ENCODE peak calls at places on chromosome 17, in six cellular contexts. D is mammary epithelial cell, X is HCT116, J is kidney, F is GM23248, E is mesendoderm. S is an unnamed sample.

GRCh38 chr17:19740933-19741332 is 7.2 kb downstream of the ALDH3A1 start:
- DNase-seq in D (no peak), X (no peak), J (no peak), F (no peak), E (no peak), S (no peak)

GRCh38 chr17:2943971-2944370 is 119.4 kb downstream of the OR1D5 start:
- DNase-seq in D (no peak), X (no peak), J (peak), F (no peak), E (no peak), S (no peak)

GRCh38 chr17:20072692-20072992 is 63.5 kb downstream of the SPECC1 start:
- DNase-seq in D (no peak), X (no peak), J (no peak), F (no peak), E (no peak), S (no peak)

GRCh38 chr17:14595656-14596055 is 294.8 kb downstream of the HS3ST3B1 start:
- DNase-seq in D (no peak), X (no peak), J (no peak), F (no peak), E (no peak), S (no peak)

GRCh38 chr17:16037636-16038035 is 38.0 kb downstream of the TTC19 start:
- DNase-seq in D (no peak), X (no peak), J (no peak), F (peak), E (peak), S (no peak)

GRCh38 chr17:16444258-16444886 is 29.0 kb downstream of the TRPV2 start:
- DNase-seq in D (no peak), X (no peak), J (no peak), F (no peak), E (peak), S (no peak)

GRCh38 chr17:60169921-60170817 is 20.4 kb downstream of the CA4 start:
- DNase-seq in D (peak), X (no peak), J (no peak), F (peak), E (no peak), S (no peak)

GRCh38 chr17:69428252-69428980 is 13.9 kb downstream of the MAP2K6 start:
- DNase-seq in D (no peak), X (no peak), J (no peak), F (no peak), E (no peak), S (no peak)

GRCh38 chr17:16040710-16041251 is 41.2 kb downstream of the TTC19 start:
- DNase-seq in D (no peak), X (no peak), J (no peak), F (peak), E (no peak), S (no peak)

GRCh38 chr17:43528988-43529814 is 16.9 kb downstream of the ETV4 start:
- DNase-seq in D (no peak), X (no peak), J (no peak), F (no peak), E (no peak), S (no peak)

GRCh38 chr17:7436556-7437368 is 1.5 kb downstream of the TMEM102 start:
- DNase-seq in D (peak), X (peak), J (peak), F (peak), E (peak), S (no peak)

GRCh38 chr17:2889256-2889655 is 93.0 kb downstream of the RAP1GAP2 start:
- DNase-seq in D (no peak), X (no peak), J (no peak), F (no peak), E (no peak), S (no peak)

GRCh38 chr17:59706900-59707181 is 389 bp downstream of the PTRH2 start:
- DNase-seq in D (no peak), X (no peak), J (no peak), F (no peak), E (no peak), S (no peak)

GRCh38 chr17:81734405-81735055 is 22.4 kb downstream of the SLC25A10 start:
- DNase-seq in D (no peak), X (no peak), J (peak), F (no peak), E (no peak), S (no peak)

GRCh38 chr17:50636145-50636803 is 1.6 kb downstream of the ABCC3 start:
- DNase-seq in D (no peak), X (no peak), J (peak), F (no peak), E (no peak), S (no peak)

GRCh38 chr17:30586818-30587595 is 109.8 kb downstream of the GOSR1 start:
- DNase-seq in D (peak), X (no peak), J (no peak), F (peak), E (no peak), S (no peak)

GRCh38 chr17:56325561-56325960 is 172.3 kb downstream of the ANKFN1 start:
- DNase-seq in D (no peak), X (no peak), J (no peak), F (no peak), E (no peak), S (no peak)

GRCh38 chr17:72510454-72511016 is 389.7 kb downstream of the SOX9 start:
- DNase-seq in D (no peak), X (no peak), J (no peak), F (peak), E (no peak), S (no peak)

GRCh38 chr17:72419866-72420774 is 299.3 kb downstream of the SOX9 start:
- DNase-seq in D (no peak), X (no peak), J (no peak), F (peak), E (no peak), S (no peak)

GRCh38 chr17:4507361-4508111 is 8.9 kb downstream of the SPNS2 start:
- DNase-seq in D (no peak), X (no peak), J (no peak), F (no peak), E (no peak), S (no peak)

GRCh38 chr17:6627019-6627418 is 13.5 kb downstream of the KIAA0753 start:
- DNase-seq in D (no peak), X (no peak), J (no peak), F (peak), E (no peak), S (no peak)

GRCh38 chr17:36506249-36506826 is 19.9 kb downstream of the ZNHIT3 start:
- DNase-seq in D (no peak), X (no peak), J (no peak), F (no peak), E (no peak), S (no peak)

GRCh38 chr17:10792156-10792555 is 11.7 kb downstream of the TMEM238L start:
- DNase-seq in D (peak), X (no peak), J (peak), F (no peak), E (peak), S (no peak)

GRCh38 chr17:39130205-39130604 is 21.2 kb downstream of the PLXDC1 start:
- DNase-seq in D (no peak), X (no peak), J (no peak), F (no peak), E (no peak), S (no peak)

GRCh38 chr17:69357701-69358100 is 30.8 kb upstream of the ABCA5 start:
- DNase-seq in D (peak), X (no peak), J (no peak), F (no peak), E (peak), S (no peak)

GRCh38 chr17:58302919-58303551 is 22.3 kb upstream of the MPO start:
- DNase-seq in D (no peak), X (no peak), J (peak), F (no peak), E (no peak), S (no peak)

GRCh38 chr17:66935717-66936116 is 28.8 kb upstream of the CACNG4 start:
- DNase-seq in D (no peak), X (no peak), J (no peak), F (no peak), E (no peak), S (no peak)

GRCh38 chr17:32871736-32872135 is 5.2 kb downstream of the MYO1D start:
- DNase-seq in D (no peak), X (no peak), J (no peak), F (peak), E (no peak), S (no peak)

GRCh38 chr17:57925361-57925990 is 29.7 kb downstream of the CUEDC1 start:
- DNase-seq in D (no peak), X (no peak), J (no peak), F (no peak), E (no peak), S (no peak)

GRCh38 chr17:77354721-77355455 is 214.1 kb downstream of the SEC14L1 start:
- DNase-seq in D (peak), X (no peak), J (peak), F (peak), E (no peak), S (no peak)

GRCh38 chr17:77184474-77184873 is 43.7 kb downstream of the SEC14L1 start:
- DNase-seq in D (peak), X (no peak), J (no peak), F (peak), E (no peak), S (no peak)

GRCh38 chr17:74442670-74443515 is 11.0 kb downstream of the GPRC5C start:
- DNase-seq in D (no peak), X (peak), J (peak), F (peak), E (no peak), S (no peak)

GRCh38 chr17:77638229-77638628 is 320.3 kb upstream of the TNRC6C start:
- DNase-seq in D (no peak), X (no peak), J (no peak), F (no peak), E (no peak), S (no peak)

GRCh38 chr17:34401165-34401564 is 38.1 kb upstream of the CCL1 start:
- DNase-seq in D (peak), X (no peak), J (no peak), F (no peak), E (no peak), S (no peak)

GRCh38 chr17:31321481-31321880 is at the start of gene EVI2A:
- DNase-seq in D (peak), X (no peak), J (no peak), F (peak), E (peak), S (no peak)

GRCh38 chr17:49002766-49003165 is 5.6 kb downstream of the IGF2BP1 start:
- DNase-seq in D (no peak), X (no peak), J (no peak), F (no peak), E (no peak), S (no peak)

DNA sequence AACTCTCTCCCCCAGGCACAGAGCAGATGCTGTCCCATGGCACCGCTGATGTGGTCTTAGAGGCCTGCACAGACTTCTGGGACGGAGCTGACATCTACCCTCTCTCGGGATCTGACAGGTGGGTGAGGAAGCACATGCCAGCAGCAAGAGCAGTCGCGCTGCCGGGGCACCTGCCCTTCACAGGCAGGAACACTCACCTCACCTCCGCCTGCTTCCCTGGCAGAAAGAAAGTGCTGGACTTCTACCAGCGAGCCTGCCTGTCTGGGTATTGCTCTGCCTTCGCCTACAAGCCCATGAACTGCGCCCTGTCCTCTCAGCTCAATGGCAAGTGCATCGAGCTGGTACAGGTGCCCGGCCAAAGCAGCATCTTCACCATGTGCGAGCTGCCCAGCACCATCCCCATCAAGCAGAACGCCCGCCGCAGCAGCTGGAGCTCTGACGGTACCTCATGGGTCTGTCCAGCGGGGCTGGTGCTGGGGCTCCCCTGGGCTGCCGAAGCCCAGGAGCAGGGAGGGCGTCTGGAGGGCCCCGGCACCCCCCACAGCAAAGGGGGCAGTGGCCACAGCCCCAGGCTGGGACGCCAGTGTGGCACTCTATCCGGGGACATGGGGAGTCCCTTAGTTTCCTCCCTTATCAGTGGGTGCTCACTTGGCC is 21.7 kb downstream of the CASKIN2 start:
- DNase-seq in D (no peak), X (no peak), J (no peak), F (no peak), E (no peak), S (no peak)
- H3K9ac ChIP-seq in D (no peak), X (no peak), J (no peak), F (no peak), E (no peak), S (no peak)

DNA sequence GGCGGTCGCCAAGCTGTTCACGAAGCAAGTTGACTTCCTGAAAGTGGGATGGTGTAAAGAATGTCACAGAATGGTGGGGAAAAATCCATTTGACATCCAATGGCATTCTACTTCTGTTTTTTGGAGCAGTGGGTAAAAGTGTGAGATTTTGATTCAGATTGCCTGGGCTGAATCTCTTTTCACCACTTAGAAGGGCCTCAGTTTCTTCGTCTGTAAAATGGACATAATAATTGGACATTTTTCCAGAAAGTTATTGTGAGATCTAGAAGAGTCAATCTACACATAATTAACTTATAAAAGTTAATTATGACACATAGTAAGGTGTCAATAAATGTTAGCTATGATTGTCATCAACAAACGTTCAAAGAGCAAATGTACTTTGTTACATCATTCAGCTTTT is 3.0 kb downstream of the KRT40 start:
- DNase-seq in D (no peak), X (no peak), J (no peak), F (no peak), E (no peak), S (no peak)
- H3K27ac ChIP-seq in D (no peak), X (no peak), J (no peak), F (no peak), E (no peak), S (no peak)

DNA sequence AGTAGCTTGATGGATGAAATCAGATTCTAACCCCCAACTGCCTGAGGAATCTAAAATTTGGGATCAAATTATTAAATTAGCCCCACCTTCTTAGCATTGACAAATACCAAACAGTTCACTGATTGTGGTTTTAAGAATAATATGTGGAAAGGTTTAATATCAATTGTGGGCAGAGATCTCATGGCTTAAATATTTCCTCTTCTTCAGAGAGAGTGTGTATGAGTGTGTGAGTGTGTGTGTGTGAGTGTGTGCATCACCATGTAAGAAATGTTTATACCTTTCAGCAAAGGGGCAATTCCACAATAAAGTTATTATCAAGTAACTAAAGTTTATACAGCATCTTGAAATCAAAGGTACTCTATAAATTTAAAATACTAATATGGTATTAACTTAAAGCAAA is 3.2 kb downstream of the SMURF2 start:
- DNase-seq in D (peak), X (no peak), J (no peak), F (peak), E (no peak), S (no peak)
- H3K9ac ChIP-seq in D (peak), X (no peak), J (no peak), F (peak), E (no peak), S (no peak)

GRCh38 chr17:54744750-54745149 is 155.9 kb upstream of the TOM1L1 start:
- DNase-seq in D (no peak), X (no peak), J (no peak), F (no peak), E (no peak), S (no peak)

GRCh38 chr17:54745239-54745638 is 155.4 kb upstream of the TOM1L1 start:
- DNase-seq in D (no peak), X (no peak), J (no peak), F (no peak), E (no peak), S (no peak)

GRCh38 chr17:54749157-54749556 is 151.5 kb upstream of the TOM1L1 start:
- DNase-seq in D (no peak), X (no peak), J (no peak), F (no peak), E (peak), S (no peak)

DNA sequence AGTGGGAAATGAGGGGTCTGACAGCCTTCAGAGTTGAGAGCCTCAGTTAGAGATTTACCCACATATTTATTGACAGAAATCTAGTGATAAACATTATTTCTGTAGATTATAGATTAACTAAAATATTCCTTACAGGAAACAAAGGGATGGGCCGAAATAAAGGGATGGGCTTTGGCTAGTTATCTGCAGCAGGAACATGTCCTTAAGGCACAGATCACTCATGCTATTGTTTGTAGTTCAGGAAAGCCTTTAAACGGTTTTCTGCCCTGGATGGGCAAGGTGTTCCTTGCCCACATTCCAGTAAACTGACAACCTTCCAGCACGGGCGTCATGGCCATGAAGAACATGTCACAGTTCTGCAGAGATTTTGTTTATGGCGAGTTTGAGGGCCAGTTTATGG is 154.8 kb upstream of the TOM1L1 start:
- DNase-seq in D (no peak), X (no peak), J (no peak), F (no peak), E (no peak), S (no peak)
- H3K27ac ChIP-seq in D (no peak), X (no peak), J (no peak), F (no peak), E (no peak), S (no peak)

GRCh38 chr17:42194133-42194899 is at the start of gene GHDC:
- DNase-seq in D (peak), X (peak), J (peak), F (peak), E (peak), S (no peak)
- H3K9ac ChIP-seq in D (peak), X (peak), J (peak), F (peak), E (peak), S (no peak)

GRCh38 chr17:28369684-28370034 is 448 bp downstream of the VTN start:
- DNase-seq in D (no peak), X (no peak), J (no peak), F (no peak), E (no peak), S (no peak)
- H3K27ac ChIP-seq in D (no peak), X (no peak), J (no peak), F (no peak), E (no peak), S (no peak)

GRCh38 chr17:52157603-52158449 is 688 bp downstream of the CA10 start:
- DNase-seq in D (no peak), X (no peak), J (peak), F (no peak), E (peak), S (no peak)

GRCh38 chr17:52157161-52157560 is 1.4 kb downstream of the CA10 start:
- DNase-seq in D (no peak), X (no peak), J (no peak), F (no peak), E (no peak), S (no peak)

GRCh38 chr17:52158450-52159042 is at the start of gene CA10:
- DNase-seq in D (no peak), X (no peak), J (peak), F (no peak), E (peak), S (no peak)

GRCh38 chr17:52159810-52160578 is 1.5 kb upstream of the CA10 start:
- DNase-seq in D (no peak), X (no peak), J (no peak), F (no peak), E (peak), S (no peak)

GRCh38 chr17:52159159-52159809 is 770 bp upstream of the CA10 start:
- DNase-seq in D (no peak), X (no peak), J (peak), F (no peak), E (no peak), S (no peak)
- H3K9ac ChIP-seq in D (no peak), X (no peak), J (no peak), F (no peak), E (no peak), S (no peak)

GRCh38 chr17:29588017-29588557 is 1.4 kb downstream of the GIT1 start:
- DNase-seq in D (no peak), X (no peak), J (no peak), F (peak), E (no peak), S (no peak)

GRCh38 chr17:29585080-29585751 is 4.2 kb downstream of the GIT1 start:
- DNase-seq in D (no peak), X (no peak), J (no peak), F (no peak), E (no peak), S (no peak)

GRCh38 chr17:29587591-29587990 is 1.9 kb downstream of the GIT1 start:
- DNase-seq in D (no peak), X (no peak), J (no peak), F (no peak), E (no peak), S (no peak)

GRCh38 chr17:29588561-29589411 is 662 bp downstream of the GIT1 start:
- DNase-seq in D (no peak), X (no peak), J (peak), F (peak), E (peak), S (no peak)

GRCh38 chr17:29586676-29587469 is 2.6 kb downstream of the GIT1 start:
- DNase-seq in D (no peak), X (no peak), J (no peak), F (no peak), E (no peak), S (no peak)
- H3K27ac ChIP-seq in D (no peak), X (no peak), J (no peak), F (no peak), E (no peak), S (no peak)

GRCh38 chr17:47692137-47692894 is 1.6 kb upstream of the TBKBP1 start:
- DNase-seq in D (no peak), X (no peak), J (no peak), F (no peak), E (no peak), S (no peak)

GRCh38 chr17:47694818-47695663 is 1.1 kb downstream of the TBKBP1 start:
- DNase-seq in D (no peak), X (no peak), J (peak), F (peak), E (peak), S (no peak)

GRCh38 chr17:47694018-47694817 is at the start of gene TBKBP1:
- DNase-seq in D (no peak), X (no peak), J (peak), F (peak), E (peak), S (no peak)

GRCh38 chr17:47692895-47693666 is 880 bp upstream of the TBKBP1 start:
- DNase-seq in D (no peak), X (no peak), J (peak), F (peak), E (peak), S (no peak)

GRCh38 chr17:47693667-47694017 is 319 bp upstream of the TBKBP1 start:
- DNase-seq in D (no peak), X (no peak), J (peak), F (no peak), E (no peak), S (no peak)
- H3K9ac ChIP-seq in D (no peak), X (peak), J (no peak), F (peak), E (peak), S (peak)